ENCODE peak calls at places on chromosomes 1 and 21, in four cellular contexts. One of them, this sample, is unnamed.

GRCh38 chr1:83970802-83971201 is 28.1 kb downstream of the TTLL7 start:
- DNase-seq in K562: no peak
- DNase-seq in WTC11: no peak
- DNase-seq in HepG2: no peak
- DNase-seq in this sample: no peak

GRCh38 chr1:208107817-208108608 is 136.2 kb downstream of the PLXNA2 start:
- DNase-seq in K562: no peak
- DNase-seq in WTC11: no peak
- DNase-seq in HepG2: no peak
- DNase-seq in this sample: no peak

GRCh38 chr1:183933528-183934179 is 103.9 kb downstream of the COLGALT2 start:
- DNase-seq in K562: no peak
- DNase-seq in WTC11: no peak
- DNase-seq in HepG2: no peak
- DNase-seq in this sample: no peak

GRCh38 chr1:143720087-143721023 is 251.4 kb downstream of the FAM72C start:
- DNase-seq in K562: peak
- DNase-seq in WTC11: peak
- DNase-seq in HepG2: no peak
- DNase-seq in this sample: no peak

GRCh38 chr1:27127419-27127818 is 27.5 kb downstream of the SLC9A1 start:
- DNase-seq in K562: no peak
- DNase-seq in WTC11: no peak
- DNase-seq in HepG2: no peak
- DNase-seq in this sample: no peak

GRCh38 chr21:42461881-42462877 is 33.8 kb downstream of the RSPH1 start:
- DNase-seq in K562: peak
- DNase-seq in WTC11: no peak
- DNase-seq in HepG2: no peak
- DNase-seq in this sample: no peak

GRCh38 chr1:153506831-153507413 is 28.9 kb downstream of the S100A6 start:
- DNase-seq in K562: no peak
- DNase-seq in WTC11: no peak
- DNase-seq in HepG2: peak
- DNase-seq in this sample: no peak

GRCh38 chr1:8463144-8463927 is 145.4 kb downstream of the SLC45A1 start:
- DNase-seq in K562: peak
- DNase-seq in WTC11: no peak
- DNase-seq in HepG2: peak
- DNase-seq in this sample: no peak

GRCh38 chr1:165762725-165763124 is 5.9 kb downstream of the TMCO1 start:
- DNase-seq in K562: no peak
- DNase-seq in WTC11: no peak
- DNase-seq in HepG2: no peak
- DNase-seq in this sample: no peak

GRCh38 chr1:167447521-167448136 is 70.7 kb downstream of the CD247 start:
- DNase-seq in K562: peak
- DNase-seq in WTC11: no peak
- DNase-seq in HepG2: no peak
- DNase-seq in this sample: no peak

GRCh38 chr1:200279810-200280411 is 129.9 kb downstream of the ZNF281 start:
- DNase-seq in K562: peak
- DNase-seq in WTC11: peak
- DNase-seq in HepG2: peak
- DNase-seq in this sample: peak

GRCh38 chr1:6427445-6428390 is 3.1 kb downstream of the ESPN start:
- DNase-seq in K562: peak
- DNase-seq in WTC11: no peak
- DNase-seq in HepG2: no peak
- DNase-seq in this sample: no peak

GRCh38 chr1:76109901-76110560 is 35.5 kb downstream of the ST6GALNAC3 start:
- DNase-seq in K562: no peak
- DNase-seq in WTC11: no peak
- DNase-seq in HepG2: no peak
- DNase-seq in this sample: no peak

GRCh38 chr1:64484651-64485050 is 14.7 kb downstream of the CACHD1 start:
- DNase-seq in K562: no peak
- DNase-seq in WTC11: no peak
- DNase-seq in HepG2: no peak
- DNase-seq in this sample: no peak

GRCh38 chr1:47590523-47591225 is 152.8 kb downstream of the FOXD2 start:
- DNase-seq in K562: no peak
- DNase-seq in WTC11: no peak
- DNase-seq in HepG2: no peak
- DNase-seq in this sample: peak

GRCh38 chr1:41286992-41287391 is 44.9 kb upstream of the SCMH1 start:
- DNase-seq in K562: no peak
- DNase-seq in WTC11: no peak
- DNase-seq in HepG2: no peak
- DNase-seq in this sample: no peak

GRCh38 chr1:201490708-201491131 is 16.2 kb downstream of the CSRP1 start:
- DNase-seq in K562: no peak
- DNase-seq in WTC11: no peak
- DNase-seq in HepG2: no peak
- DNase-seq in this sample: no peak

GRCh38 chr1:216562383-216562782 is 139.1 kb upstream of the USH2A start:
- DNase-seq in K562: no peak
- DNase-seq in WTC11: peak
- DNase-seq in HepG2: no peak
- DNase-seq in this sample: no peak

GRCh38 chr1:161502641-161503393 is 2.4 kb upstream of the FCGR2A start:
- DNase-seq in K562: peak
- DNase-seq in WTC11: no peak
- DNase-seq in HepG2: no peak
- DNase-seq in this sample: no peak

GRCh38 chr1:201504179-201504631 is 2.7 kb downstream of the CSRP1 start:
- DNase-seq in K562: no peak
- DNase-seq in WTC11: no peak
- DNase-seq in HepG2: no peak
- DNase-seq in this sample: no peak

GRCh38 chr21:38712076-38712475 is 93.7 kb upstream of the ETS2 start:
- DNase-seq in K562: peak
- DNase-seq in WTC11: peak
- DNase-seq in HepG2: peak
- DNase-seq in this sample: peak

GRCh38 chr1:241630005-241630404 is 10.2 kb downstream of the CHML start:
- DNase-seq in K562: no peak
- DNase-seq in WTC11: no peak
- DNase-seq in HepG2: no peak
- DNase-seq in this sample: no peak

GRCh38 chr1:215166886-215167285 is 84.3 kb downstream of the KCNK2 start:
- DNase-seq in K562: no peak
- DNase-seq in WTC11: no peak
- DNase-seq in HepG2: no peak
- DNase-seq in this sample: no peak

GRCh38 chr1:7549277-7549676 is 221.8 kb upstream of the VAMP3 start:
- DNase-seq in K562: no peak
- DNase-seq in WTC11: no peak
- DNase-seq in HepG2: no peak
- DNase-seq in this sample: no peak

GRCh38 chr1:231550448-231550781 is 21.9 kb downstream of the TSNAX start:
- DNase-seq in K562: peak
- DNase-seq in WTC11: no peak
- DNase-seq in HepG2: peak
- DNase-seq in this sample: peak

GRCh38 chr1:44778705-44779576 is 3.6 kb downstream of the RPS8 start:
- DNase-seq in K562: no peak
- DNase-seq in WTC11: no peak
- DNase-seq in HepG2: no peak
- DNase-seq in this sample: no peak

DNA sequence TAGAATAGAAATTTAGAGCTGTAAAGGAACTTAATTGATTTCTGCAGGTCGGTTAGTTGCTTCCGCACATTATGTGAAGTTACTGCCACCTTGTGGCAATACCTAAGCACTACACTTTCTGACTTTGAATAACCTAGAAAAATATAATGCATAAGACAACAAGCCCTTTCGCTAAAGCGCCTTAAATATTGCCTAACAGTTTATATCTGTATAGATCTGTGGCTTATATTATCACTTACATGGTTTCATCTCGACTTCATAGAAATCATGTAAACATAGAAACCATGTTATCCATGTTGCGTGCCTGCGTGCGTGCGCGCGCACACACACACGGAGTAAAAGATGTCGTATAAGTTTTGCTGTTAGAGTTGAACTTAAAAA is 10.9 kb upstream of the IFI16 start:
- DNase-seq in K562: peak
- DNase-seq in WTC11: no peak
- DNase-seq in HepG2: peak
- DNase-seq in this sample: peak
- TF ChIP-seq ELF4 in K562: no peak
- TF ChIP-seq ELF4 in WTC11: no peak
- TF ChIP-seq ELF4 in HepG2: no peak
- TF ChIP-seq ELF4 in this sample: no peak

DNA sequence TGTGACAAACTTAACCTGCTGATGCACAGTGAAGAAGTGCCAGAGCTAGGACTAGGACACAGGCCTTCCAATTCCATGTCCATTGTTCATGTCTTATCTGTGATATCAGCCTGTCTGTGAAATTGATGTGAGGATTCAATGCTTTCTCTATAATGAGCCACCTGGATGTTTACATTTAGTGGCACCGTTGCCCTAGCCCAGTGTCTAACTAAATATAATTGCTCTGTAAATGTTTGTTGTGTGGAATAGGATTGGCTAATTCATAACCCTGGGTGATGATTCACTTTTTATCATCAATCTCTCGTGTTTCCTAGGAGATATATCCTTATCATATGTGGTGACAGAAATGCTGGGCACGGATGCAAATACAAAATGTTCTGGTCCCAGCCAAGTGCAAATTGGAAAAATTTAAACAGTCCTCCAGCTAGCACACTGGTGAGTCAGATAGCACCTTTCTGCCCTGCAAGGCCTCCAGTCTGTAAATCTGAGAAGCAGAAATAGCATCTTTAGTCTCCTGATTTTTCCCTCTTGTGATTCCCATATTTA is 46.9 kb upstream of the GNG12 start:
- DNase-seq in K562: no peak
- DNase-seq in WTC11: no peak
- DNase-seq in HepG2: no peak
- DNase-seq in this sample: no peak
- TF ChIP-seq ELF4 in K562: no peak
- TF ChIP-seq ELF4 in WTC11: no peak
- TF ChIP-seq ELF4 in HepG2: no peak
- TF ChIP-seq ELF4 in this sample: no peak

DNA sequence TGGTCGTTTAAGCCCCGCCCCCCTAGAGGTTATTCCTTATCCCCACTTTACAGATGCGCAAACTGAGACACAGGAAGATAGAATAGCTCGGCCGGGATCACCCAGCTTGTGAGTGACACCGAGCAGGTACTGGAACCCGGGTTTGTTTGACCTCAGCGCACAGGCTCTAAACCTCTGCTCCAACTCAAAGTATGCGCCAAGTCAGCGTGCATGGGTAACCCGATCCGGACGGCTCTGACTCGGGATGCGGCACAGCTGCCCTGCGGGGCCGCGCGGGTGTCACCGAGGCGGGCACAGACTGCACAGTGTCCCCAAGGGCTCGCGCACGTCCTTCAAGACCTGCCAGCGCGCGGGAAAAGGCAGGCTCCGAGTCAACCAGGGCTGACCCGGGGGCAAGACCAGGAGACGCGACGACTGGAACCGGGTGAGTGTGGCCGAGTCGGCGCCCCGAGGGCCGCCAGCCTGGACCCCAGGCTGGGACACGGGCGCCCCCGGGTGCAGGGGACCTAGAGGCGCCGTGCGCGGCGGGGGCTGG is 102.0 kb upstream of the SOD1 start:
- DNase-seq in K562: no peak
- DNase-seq in WTC11: peak
- DNase-seq in HepG2: no peak
- DNase-seq in this sample: no peak
- TF ChIP-seq ELF4 in K562: no peak
- TF ChIP-seq ELF4 in WTC11: no peak
- TF ChIP-seq ELF4 in HepG2: no peak
- TF ChIP-seq ELF4 in this sample: no peak

GRCh38 chr1:160078392-160079195 is 2.7 kb upstream of the KCNJ9 start:
- DNase-seq in K562: peak
- DNase-seq in WTC11: peak
- DNase-seq in HepG2: peak
- DNase-seq in this sample: peak
- TF ChIP-seq ELF4 in K562: no peak
- TF ChIP-seq ELF4 in WTC11: no peak
- TF ChIP-seq ELF4 in HepG2: no peak
- TF ChIP-seq ELF4 in this sample: no peak

DNA sequence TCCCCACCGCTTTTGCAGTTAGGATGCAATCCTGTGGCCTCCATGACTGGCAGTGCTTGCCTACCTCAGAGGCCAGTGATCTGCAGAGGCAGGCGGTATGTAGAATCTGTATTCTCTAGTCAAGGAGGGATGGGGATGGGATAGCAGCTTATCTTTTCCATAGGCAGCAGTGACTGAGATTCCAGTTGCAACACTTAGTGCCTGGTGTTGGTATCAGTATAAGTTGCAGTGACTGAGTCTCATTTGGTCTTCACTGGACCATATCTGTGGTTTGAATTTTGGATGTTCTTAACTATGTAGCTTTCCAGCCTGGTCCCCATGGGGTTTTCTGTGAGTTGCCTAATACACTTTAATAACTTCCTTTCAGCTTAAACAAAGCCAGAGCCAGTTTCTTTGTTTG is 16.5 kb downstream of the DYRK1A start:
- DNase-seq in K562: peak
- DNase-seq in WTC11: no peak
- DNase-seq in HepG2: no peak
- DNase-seq in this sample: no peak
- TF ChIP-seq ELF4 in K562: no peak
- TF ChIP-seq ELF4 in WTC11: no peak
- TF ChIP-seq ELF4 in HepG2: no peak
- TF ChIP-seq ELF4 in this sample: no peak

GRCh38 chr1:40252601-40253000 is 4.9 kb downstream of the TMCO2 start:
- DNase-seq in K562: no peak
- DNase-seq in WTC11: no peak
- DNase-seq in HepG2: no peak
- DNase-seq in this sample: no peak
- TF ChIP-seq ELF4 in K562: no peak
- TF ChIP-seq ELF4 in WTC11: no peak
- TF ChIP-seq ELF4 in HepG2: no peak
- TF ChIP-seq ELF4 in this sample: no peak